ENCODE peak calls at places on chromosomes 7 and 10, in nine cellular contexts. C is NCI-H1105, W is D341Med, J is fibroblast of pulmonary artery, Y is cardiac septum, E is T follicular helper cell, M is C1 segment of cervical spinal cord, S is ELR, P is amygdala. Z is an unnamed sample.

GRCh38 chr7:29412912-29413311 is 150.7 kb upstream of the PRR15 start:
- DNase-seq in C (no peak), W (no peak), J (no peak), Y (no peak), E (no peak), M (no peak), S (no peak), P (no peak), Z (no peak)

GRCh38 chr7:6533893-6534804 is 17.1 kb downstream of the GRID2IP start:
- DNase-seq in C (no peak), W (no peak), J (no peak), Y (no peak), E (no peak), M (no peak), S (no peak), P (no peak), Z (no peak)

GRCh38 chr7:96189129-96189815 is 132.6 kb downstream of the SLC25A13 start:
- DNase-seq in C (no peak), W (no peak), J (no peak), Y (no peak), E (no peak), M (no peak), S (no peak), P (no peak), Z (no peak)

GRCh38 chr10:25869609-25870008 is 64.4 kb upstream of the MYO3A start:
- DNase-seq in C (no peak), W (no peak), J (no peak), Y (no peak), E (no peak), M (no peak), S (no peak), P (no peak), Z (no peak)

GRCh38 chr10:66455304-66455703 is 470.5 kb upstream of the LRRTM3 start:
- DNase-seq in C (no peak), W (no peak), J (no peak), Y (no peak), E (no peak), M (no peak), S (peak), P (no peak), Z (no peak)

GRCh38 chr7:42858570-42858969 is 53.3 kb downstream of the C7orf25 start:
- DNase-seq in C (no peak), W (no peak), J (peak), Y (no peak), E (no peak), M (no peak), S (peak), P (no peak), Z (no peak)

GRCh38 chr10:131841131-131841661 is 59.6 kb upstream of the PPP2R2D start:
- DNase-seq in C (no peak), W (no peak), J (no peak), Y (peak), E (no peak), M (no peak), S (no peak), P (no peak), Z (no peak)

GRCh38 chr10:77350711-77351119 is 286.9 kb downstream of the KCNMA1 start:
- DNase-seq in C (no peak), W (no peak), J (peak), Y (no peak), E (no peak), M (peak), S (peak), P (no peak), Z (no peak)

GRCh38 chr7:34497153-34497777 is 160.8 kb upstream of the NPSR1 start:
- DNase-seq in C (no peak), W (peak), J (no peak), Y (no peak), E (no peak), M (no peak), S (peak), P (no peak), Z (no peak)

GRCh38 chr10:96685297-96685696 is 35.0 kb downstream of the PIK3AP1 start:
- DNase-seq in C (no peak), W (no peak), J (no peak), Y (no peak), E (no peak), M (no peak), S (no peak), P (no peak), Z (no peak)

GRCh38 chr10:93874309-93875031 is 19.3 kb upstream of the SLC35G1 start:
- DNase-seq in C (peak), W (no peak), J (no peak), Y (no peak), E (no peak), M (no peak), S (no peak), P (no peak), Z (no peak)

GRCh38 chr10:107409517-107409916 is 245.0 kb upstream of the SORCS1 start:
- DNase-seq in C (no peak), W (peak), J (peak), Y (no peak), E (no peak), M (no peak), S (peak), P (no peak), Z (peak)

GRCh38 chr10:115861455-115861854 is 411.6 kb downstream of the GFRA1 start:
- DNase-seq in C (no peak), W (no peak), J (no peak), Y (no peak), E (no peak), M (no peak), S (peak), P (no peak), Z (no peak)

GRCh38 chr10:109956454-109957091 is 33.3 kb upstream of the XPNPEP1 start:
- DNase-seq in C (no peak), W (peak), J (peak), Y (no peak), E (no peak), M (no peak), S (peak), P (no peak), Z (no peak)

GRCh38 chr7:82464372-82464771 is 20.8 kb upstream of the CACNA2D1 start:
- DNase-seq in C (no peak), W (no peak), J (no peak), Y (no peak), E (no peak), M (no peak), S (no peak), P (no peak), Z (no peak)

GRCh38 chr10:99438890-99439289 is 8.5 kb upstream of the GOT1 start:
- DNase-seq in C (no peak), W (no peak), J (no peak), Y (no peak), E (no peak), M (no peak), S (no peak), P (no peak), Z (no peak)

GRCh38 chr7:114345494-114345893 is 69.1 kb upstream of the FOXP2 start:
- DNase-seq in C (no peak), W (no peak), J (peak), Y (no peak), E (no peak), M (no peak), S (peak), P (no peak), Z (no peak)

GRCh38 chr7:144048648-144049047 is at the start of gene OR2A5:
- DNase-seq in C (no peak), W (peak), J (no peak), Y (no peak), E (no peak), M (no peak), S (no peak), P (no peak), Z (no peak)

GRCh38 chr10:23192396-23192740 is 256 bp downstream of the PTF1A start:
- DNase-seq in C (no peak), W (no peak), J (no peak), Y (no peak), E (no peak), M (no peak), S (no peak), P (no peak), Z (no peak)

GRCh38 chr10:70441161-70441876 is at the start of gene NODAL:
- DNase-seq in C (no peak), W (no peak), J (no peak), Y (no peak), E (no peak), M (no peak), S (no peak), P (no peak), Z (no peak)

GRCh38 chr7:50287121-50287520 is 17.4 kb upstream of the IKZF1 start:
- DNase-seq in C (no peak), W (no peak), J (no peak), Y (no peak), E (no peak), M (no peak), S (no peak), P (no peak), Z (no peak)

GRCh38 chr10:4013651-4014085 is 228.7 kb upstream of the KLF6 start:
- DNase-seq in C (no peak), W (no peak), J (no peak), Y (no peak), E (no peak), M (no peak), S (no peak), P (no peak), Z (no peak)

GRCh38 chr7:155763721-155764431 is 48.4 kb downstream of the SHH start:
- DNase-seq in C (no peak), W (no peak), J (peak), Y (no peak), E (no peak), M (no peak), S (peak), P (no peak), Z (no peak)

GRCh38 chr10:22365644-22366565 is 20.6 kb downstream of the SPAG6 start:
- DNase-seq in C (no peak), W (no peak), J (no peak), Y (no peak), E (no peak), M (no peak), S (no peak), P (no peak), Z (no peak)

GRCh38 chr7:1893025-1893424 is 222.9 kb downstream of the ELFN1 start:
- DNase-seq in C (no peak), W (no peak), J (no peak), Y (no peak), E (no peak), M (no peak), S (no peak), P (no peak), Z (no peak)

GRCh38 chr10:484441-484924 is 205.0 kb downstream of the DIP2C start:
- DNase-seq in C (no peak), W (no peak), J (peak), Y (peak), E (no peak), M (no peak), S (no peak), P (no peak), Z (no peak)

GRCh38 chr7:47586925-47587324 is 5.0 kb upstream of the TNS3 start:
- DNase-seq in C (no peak), W (no peak), J (no peak), Y (no peak), E (no peak), M (no peak), S (no peak), P (no peak), Z (no peak)

GRCh38 chr10:82211331-82211730 is 336.3 kb downstream of the NRG3 start:
- DNase-seq in C (no peak), W (no peak), J (peak), Y (no peak), E (no peak), M (no peak), S (no peak), P (no peak), Z (no peak)

GRCh38 chr7:99008181-99008631 is 129.9 kb downstream of the TRRAP start:
- DNase-seq in C (no peak), W (no peak), J (no peak), Y (no peak), E (no peak), M (no peak), S (no peak), P (no peak), Z (no peak)

GRCh38 chr7:77353911-77354310 is 62.2 kb downstream of the GSAP start:
- DNase-seq in C (no peak), W (no peak), J (no peak), Y (no peak), E (no peak), M (no peak), S (no peak), P (no peak), Z (no peak)

GRCh38 chr7:26399747-26400146 is 108.1 kb downstream of the SNX10 start:
- DNase-seq in C (no peak), W (no peak), J (no peak), Y (no peak), E (no peak), M (no peak), S (no peak), P (no peak), Z (no peak)

GRCh38 chr7:43639858-43640491 is 57.1 kb downstream of the STK17A start:
- DNase-seq in C (peak), W (peak), J (peak), Y (no peak), E (no peak), M (no peak), S (peak), P (no peak), Z (no peak)

GRCh38 chr7:92621026-92621540 is 30.9 kb upstream of the FAM133B start:
- DNase-seq in C (peak), W (peak), J (peak), Y (no peak), E (peak), M (no peak), S (peak), P (no peak), Z (peak)

GRCh38 chr10:93580824-93581223 is 14.4 kb downstream of the FFAR4 start:
- DNase-seq in C (no peak), W (no peak), J (peak), Y (no peak), E (no peak), M (no peak), S (peak), P (no peak), Z (no peak)

GRCh38 chr10:118405933-118406332 is 63.8 kb upstream of the FAM204A start:
- DNase-seq in C (no peak), W (no peak), J (no peak), Y (no peak), E (no peak), M (no peak), S (no peak), P (no peak), Z (no peak)